ENCODE peak calls at places on chromosomes 13 and 19, in seven cellular contexts. W, R, N, E, X, G and L are unnamed samples.

GRCh38 chr13:67137044-67137735 is 92.9 kb downstream of the PCDH9 start:
- DNase-seq in W (no peak), R (no peak), N (no peak), E (no peak), X (no peak), G (no peak), L (peak; percentile 54)

GRCh38 chr19:32287811-32288227 is 57.6 kb upstream of the ZNF507 start:
- DNase-seq in W (peak; percentile 72), R (peak; percentile 73), N (no peak), E (peak; percentile 91), X (peak; percentile 67), G (peak; percentile 75), L (peak; percentile 82)

GRCh38 chr13:24244802-24245201 is 64.6 kb upstream of the C1QTNF9 start:
- DNase-seq in W (no peak), R (no peak), N (no peak), E (no peak), X (peak; percentile 67), G (no peak), L (no peak)

GRCh38 chr13:50276550-50276949 is 261.3 kb downstream of the KCNRG start:
- DNase-seq in W (no peak), R (no peak), N (no peak), E (no peak), X (no peak), G (no peak), L (no peak)

GRCh38 chr13:114131581-114132418 is 623 bp downstream of the RASA3 start:
- DNase-seq in W (peak; percentile 25), R (peak; percentile 56), N (no peak), E (no peak), X (no peak), G (no peak), L (peak; percentile 53)

GRCh38 chr19:48608798-48609263 is 2.3 kb downstream of the SPACA4 start:
- DNase-seq in W (no peak), R (no peak), N (no peak), E (peak; percentile 38), X (peak; percentile 60), G (no peak), L (peak; percentile 49)

GRCh38 chr19:41299755-41300089 is 10.2 kb upstream of the CCDC97 start:
- DNase-seq in W (peak; percentile 75), R (peak; percentile 87), N (no peak), E (peak; percentile 95), X (no peak), G (peak; percentile 84), L (peak; percentile 67)

GRCh38 chr19:7975037-7975436 is 30.4 kb downstream of the ELAVL1 start:
- DNase-seq in W (peak; percentile 58), R (no peak), N (no peak), E (no peak), X (no peak), G (no peak), L (no peak)

GRCh38 chr13:28355822-28356371 is 139.0 kb downstream of the FLT1 start:
- DNase-seq in W (no peak), R (no peak), N (no peak), E (peak; percentile 96), X (no peak), G (no peak), L (peak; percentile 91)

GRCh38 chr13:30004204-30004603 is 153.8 kb upstream of the UBL3 start:
- DNase-seq in W (no peak), R (peak; percentile 23), N (no peak), E (no peak), X (no peak), G (no peak), L (no peak)

GRCh38 chr13:31887311-31887710 is 144.3 kb upstream of the FRY start:
- DNase-seq in W (no peak), R (no peak), N (no peak), E (peak; percentile 88), X (no peak), G (no peak), L (peak; percentile 81)

GRCh38 chr19:15895876-15896430 is 1.9 kb downstream of the CYP4F2 start:
- DNase-seq in W (no peak), R (no peak), N (no peak), E (no peak), X (no peak), G (no peak), L (no peak)

GRCh38 chr19:14678199-14678598 is 3.6 kb upstream of the ADGRE3 start:
- DNase-seq in W (no peak), R (no peak), N (no peak), E (no peak), X (no peak), G (no peak), L (no peak)

GRCh38 chr19:7426986-7427385 is 61.8 kb downstream of the PEX11G start:
- DNase-seq in W (no peak), R (no peak), N (no peak), E (no peak), X (no peak), G (no peak), L (no peak)

DNA sequence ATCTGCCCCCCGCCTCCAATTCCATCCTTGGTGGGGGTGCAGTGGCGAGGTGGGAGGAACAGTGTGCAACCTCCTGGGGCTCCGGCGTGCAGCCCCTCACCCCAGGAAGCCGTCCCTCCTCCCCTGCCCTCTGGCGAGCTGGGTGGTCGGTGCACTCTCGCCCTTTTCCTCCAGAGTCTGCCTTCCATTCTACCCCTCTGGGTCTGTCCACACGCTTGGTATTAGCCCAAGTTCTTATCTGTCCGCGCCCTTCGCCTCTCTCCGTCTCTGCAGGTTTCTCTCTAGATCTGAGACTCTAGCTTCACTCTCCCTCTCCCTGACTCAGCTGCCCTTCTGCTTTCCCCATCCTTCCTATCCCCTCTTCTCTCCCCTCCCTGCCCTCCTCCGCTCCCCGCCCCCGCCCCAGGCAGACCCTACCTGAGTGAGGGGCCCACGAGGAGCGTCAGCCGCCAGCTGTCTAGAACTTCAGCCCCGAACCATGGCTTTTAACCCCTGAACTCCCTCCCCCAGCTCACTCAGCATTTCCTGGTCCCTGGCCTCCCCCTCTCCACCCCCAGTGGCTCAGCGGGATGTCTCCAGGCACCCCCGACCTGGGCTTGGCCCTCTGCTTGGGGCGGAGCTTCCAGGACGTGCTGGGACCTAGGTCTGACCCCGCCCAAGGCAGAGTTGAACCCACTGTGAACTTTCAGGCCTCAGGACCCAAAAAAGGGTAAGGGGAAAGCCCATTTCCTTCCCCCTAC is 499 bp upstream of the KLK13 start:
- DNase-seq in W (no peak), R (no peak), N (no peak), E (no peak), X (no peak), G (no peak), L (no peak)
- H3K4me3 ChIP-seq in W (peak overlapping the region; percentile 58), R (no peak overlapping the region), N (no peak overlapping the region), E (no peak overlapping the region), X (no peak overlapping the region), G (peak overlapping the region; percentile 40), L (no peak overlapping the region)

GRCh38 chr19:33982706-33983105 is 186.0 kb downstream of the KCTD15 start:
- DNase-seq in W (no peak), R (no peak), N (no peak), E (no peak), X (no peak), G (no peak), L (no peak)
- TF ChIP-seq CTCF in W (no peak), R (no peak), N (no peak), E (no peak), X (no peak), G (no peak), L (no peak)

GRCh38 chr19:12865746-12866415 is 15.4 kb downstream of the DNASE2 start:
- DNase-seq in W (no peak), R (no peak), N (no peak), E (no peak), X (no peak), G (no peak), L (no peak)

GRCh38 chr19:12868540-12869112 is 12.6 kb downstream of the DNASE2 start:
- DNase-seq in W (no peak), R (no peak), N (no peak), E (no peak), X (no peak), G (no peak), L (no peak)

GRCh38 chr19:12864721-12865715 is 16.2 kb downstream of the DNASE2 start:
- DNase-seq in W (no peak), R (no peak), N (no peak), E (no peak), X (no peak), G (no peak), L (no peak)

GRCh38 chr19:12867120-12868099 is 13.8 kb downstream of the DNASE2 start:
- DNase-seq in W (no peak), R (no peak), N (no peak), E (peak; percentile 52), X (peak; percentile 71), G (peak; percentile 75), L (peak; percentile 61)

DNA sequence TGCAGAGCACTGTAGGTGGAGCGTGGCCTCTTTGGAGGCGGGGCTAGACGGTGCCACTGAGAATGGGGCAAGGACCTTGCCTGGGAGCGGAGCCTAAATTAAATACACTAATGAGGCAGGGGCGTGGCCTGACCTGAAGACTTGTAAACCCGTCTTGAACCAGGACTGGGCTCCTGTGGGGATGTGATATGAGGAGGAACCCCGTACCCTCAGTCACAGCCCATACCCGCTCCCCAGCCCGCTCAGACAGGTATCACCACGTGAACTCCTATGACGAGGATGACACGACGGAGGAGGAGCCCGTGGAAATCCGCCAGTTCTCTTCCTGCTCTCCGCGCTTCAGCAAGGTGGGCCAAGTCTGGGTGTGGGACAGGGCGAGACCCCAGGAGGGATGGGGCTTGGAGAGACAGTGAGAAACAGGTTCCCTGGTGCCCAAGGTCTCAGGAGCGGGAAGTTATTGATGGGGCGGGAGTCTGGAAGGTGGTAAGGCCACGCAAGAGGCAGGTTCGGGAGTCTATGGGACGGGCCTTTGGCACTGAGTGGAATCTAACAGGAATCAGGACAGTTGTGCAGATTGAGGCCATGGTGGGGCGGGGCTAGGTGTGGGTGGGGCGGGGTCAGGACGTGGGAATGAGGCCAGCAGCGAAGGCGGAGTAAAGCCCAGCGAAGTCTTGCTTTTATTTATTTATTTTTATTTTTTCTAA is 14.7 kb downstream of the DNASE2 start:
- DNase-seq in W (no peak), R (no peak), N (no peak), E (no peak), X (no peak), G (peak; percentile 67), L (no peak)
- H3K4me3 ChIP-seq in W (no peak overlapping the region), R (no peak overlapping the region), N (no peak overlapping the region), E (no peak overlapping the region), X (no peak overlapping the region), G (peak overlapping the region; percentile 46), L (no peak overlapping the region)

GRCh38 chr19:1106841-1107654 is 3.3 kb downstream of the GPX4 start:
- DNase-seq in W (no peak), R (no peak), N (no peak), E (peak; percentile 54), X (peak; percentile 26), G (no peak), L (peak; percentile 65)
- TF ChIP-seq CTCF in W (no peak), R (no peak), N (peak; percentile 35), E (no peak), X (no peak), G (no peak), L (peak; percentile 11)

DNA sequence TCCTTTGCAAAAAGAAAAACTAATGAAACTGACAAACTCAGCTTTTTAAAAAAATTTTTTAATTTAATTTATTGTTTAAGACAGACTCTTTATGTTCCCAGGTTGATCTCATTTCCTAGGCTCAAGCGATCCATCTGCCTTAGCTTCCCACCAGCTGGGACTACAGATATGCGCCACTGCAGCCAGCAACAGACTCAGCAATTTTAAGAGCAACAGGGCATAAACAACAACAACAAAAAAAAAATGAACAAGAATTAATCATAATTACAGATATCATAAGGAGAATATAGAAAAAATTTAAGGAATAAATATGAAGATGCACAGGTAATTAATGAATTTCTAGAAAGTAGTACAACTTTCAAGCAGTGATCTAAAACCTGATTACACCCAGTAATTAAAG is 1.5 kb downstream of the ZNF699 start:
- DNase-seq in W (no peak), R (no peak), N (no peak), E (no peak), X (no peak), G (no peak), L (no peak)
- H3K4me3 ChIP-seq in W (peak overlapping the region; percentile 94), R (peak overlapping the region; percentile 92), N (no peak overlapping the region), E (peak overlapping the region; percentile 92), X (no peak overlapping the region), G (peak overlapping the region; percentile 90), L (peak overlapping the region; percentile 77)

GRCh38 chr19:53671621-53672111 is 39.9 kb downstream of the DPRX start:
- DNase-seq in W (no peak), R (no peak), N (no peak), E (peak; percentile 73), X (no peak), G (no peak), L (no peak)
- TF ChIP-seq CTCF in W (no peak), R (no peak), N (no peak), E (peak; percentile 18), X (no peak), G (no peak), L (no peak)